ENCODE peak calls at places on chromosomes 16 and 17, in six cellular contexts. R is GM12891, L is A549, K is heart left ventricle, J is GM12878, U is stomach. N is an unnamed sample.

GRCh38 chr17:80861892-80862291 is 129.7 kb upstream of the CHMP6 start:
- DNase-seq in R (no peak), L (peak; percentile 58), K (peak; percentile 49), J (no peak), U (no peak), N (no peak)

GRCh38 chr17:54899721-54900456 is 763 bp upstream of the TOM1L1 start:
- DNase-seq in R (no peak), L (no peak), K (no peak), J (no peak), U (no peak), N (peak; percentile 38)

GRCh38 chr16:50368410-50369132 is at the start of gene BRD7:
- DNase-seq in R (peak; percentile 82), L (peak; percentile 54), K (peak; percentile 67), J (no peak), U (peak; percentile 66), N (peak; percentile 88)

GRCh38 chr17:80220709-80221215 is 535 bp downstream of the SLC26A11 start:
- DNase-seq in R (peak; percentile 52), L (no peak), K (no peak), J (no peak), U (no peak), N (no peak)

GRCh38 chr16:11296706-11297491 is 15.8 kb upstream of the PRM1 start:
- DNase-seq in R (no peak), L (no peak), K (no peak), J (peak; percentile 35), U (peak; percentile 58), N (no peak)

GRCh38 chr17:43334744-43335400 is 63.9 kb upstream of the ARL4D start:
- DNase-seq in R (no peak), L (peak; percentile 33), K (no peak), J (no peak), U (no peak), N (peak; percentile 51)

GRCh38 chr16:11805556-11805955 is 8.5 kb upstream of the ZC3H7A start:
- DNase-seq in R (no peak), L (no peak), K (no peak), J (no peak), U (no peak), N (no peak)

GRCh38 chr16:55502801-55503366 is 6.0 kb upstream of the LPCAT2 start:
- DNase-seq in R (no peak), L (peak; percentile 68), K (peak; percentile 93), J (no peak), U (peak; percentile 97), N (no peak)

GRCh38 chr17:80053102-80053501 is 16.7 kb downstream of the CCDC40 start:
- DNase-seq in R (no peak), L (no peak), K (no peak), J (no peak), U (no peak), N (no peak)

GRCh38 chr16:47499700-47500264 is 38.7 kb downstream of the PHKB start:
- DNase-seq in R (no peak), L (no peak), K (no peak), J (no peak), U (no peak), N (no peak)

GRCh38 chr16:75379339-75379738 is 54.0 kb downstream of the CFDP1 start:
- DNase-seq in R (no peak), L (no peak), K (no peak), J (peak; percentile 33), U (no peak), N (no peak)

GRCh38 chr16:2752850-2753522 is 548 bp downstream of the SRRM2 start:
- DNase-seq in R (peak; percentile 78), L (peak; percentile 90), K (peak; percentile 89), J (no peak), U (peak; percentile 86), N (peak; percentile 94)

GRCh38 chr17:80545499-80545826 is 825 bp downstream of the RPTOR start:
- DNase-seq in R (no peak), L (no peak), K (no peak), J (no peak), U (no peak), N (peak; percentile 68)

GRCh38 chr17:21041753-21042433 is 918 bp downstream of the USP22 start:
- DNase-seq in R (peak; percentile 39), L (peak; percentile 87), K (peak; percentile 91), J (no peak), U (peak; percentile 80), N (peak; percentile 85)

GRCh38 chr17:77433385-77434135 is 292.8 kb downstream of the SEC14L1 start:
- DNase-seq in R (peak; percentile 76), L (no peak), K (peak; percentile 80), J (no peak), U (no peak), N (no peak)

GRCh38 chr16:9238346-9238745 is 146.9 kb downstream of the HAPSTR1 start:
- DNase-seq in R (no peak), L (no peak), K (no peak), J (no peak), U (no peak), N (no peak)

GRCh38 chr16:84137287-84137686 is 7.7 kb downstream of the HSDL1 start:
- DNase-seq in R (no peak), L (no peak), K (no peak), J (no peak), U (no peak), N (no peak)

GRCh38 chr16:27982184-27982583 is 81.3 kb downstream of the GSG1L start:
- DNase-seq in R (no peak), L (peak; percentile 40), K (no peak), J (no peak), U (no peak), N (no peak)

GRCh38 chr16:14378131-14378551 is 251.9 kb downstream of the PARN start:
- DNase-seq in R (no peak), L (peak; percentile 73), K (no peak), J (no peak), U (no peak), N (no peak)

GRCh38 chr16:1372292-1372950 is 20.7 kb downstream of the GNPTG start:
- DNase-seq in R (no peak), L (no peak), K (no peak), J (no peak), U (no peak), N (no peak)

GRCh38 chr16:1375298-1375640 is 23.5 kb downstream of the GNPTG start:
- DNase-seq in R (no peak), L (no peak), K (no peak), J (no peak), U (no peak), N (no peak)

GRCh38 chr16:1375741-1376410 is 24.1 kb downstream of the GNPTG start:
- DNase-seq in R (no peak), L (no peak), K (no peak), J (no peak), U (no peak), N (peak; percentile 53)

GRCh38 chr16:1377406-1378010 is 25.8 kb downstream of the GNPTG start:
- DNase-seq in R (no peak), L (no peak), K (no peak), J (no peak), U (no peak), N (no peak)

DNA sequence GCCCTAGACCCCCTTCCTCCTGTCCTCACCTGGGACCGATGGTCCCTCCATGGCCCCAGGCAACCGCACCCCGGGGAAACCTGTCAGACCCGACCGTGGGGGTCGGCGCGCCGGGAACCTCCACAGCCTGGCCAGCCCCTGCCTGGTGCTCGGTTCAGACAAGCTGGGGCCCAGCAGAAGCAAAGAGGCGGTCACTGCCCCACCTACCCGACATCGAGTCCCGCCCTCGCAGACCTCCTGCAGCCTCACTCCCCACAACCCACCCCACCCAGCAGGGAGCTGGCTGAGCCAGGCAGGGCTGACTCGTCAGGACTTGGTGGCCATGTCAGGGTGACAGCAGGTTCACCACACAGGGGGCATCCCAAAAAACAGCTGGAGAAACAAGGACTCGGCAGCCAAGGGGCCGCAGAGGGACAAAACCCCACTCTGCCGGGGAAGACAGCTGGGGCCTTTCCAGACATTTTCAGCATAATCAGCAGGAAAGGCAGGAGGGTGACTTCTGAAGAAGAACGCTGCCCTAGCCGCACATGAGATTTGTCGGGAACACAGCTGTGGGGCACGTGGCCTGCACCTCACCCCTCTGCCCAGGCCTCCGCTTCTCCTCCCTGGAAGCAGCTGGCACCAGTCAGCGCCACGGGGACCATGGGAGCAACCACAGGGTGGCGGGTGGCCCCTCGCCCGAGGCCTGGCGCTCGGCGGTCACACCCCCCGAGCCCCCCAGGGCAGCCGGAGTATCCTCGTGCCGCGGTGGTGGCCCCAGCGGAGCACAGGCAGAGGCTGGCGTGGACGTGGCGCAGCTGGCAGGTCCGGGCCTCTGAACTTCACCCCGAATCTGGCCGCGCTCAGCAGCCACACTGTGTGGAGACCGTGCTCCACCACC is 22.9 kb downstream of the GNPTG start:
- DNase-seq in R (no peak), L (no peak), K (no peak), J (no peak), U (no peak), N (peak; percentile 77)
- TF ChIP-seq POLR2A in R (no peak), L (no peak), K (no peak), J (no peak), U (no peak), N (no peak)

GRCh38 chr17:65183736-65184135 is 46.6 kb downstream of the RGS9 start:
- DNase-seq in R (no peak), L (peak; percentile 74), K (no peak), J (no peak), U (no peak), N (no peak)

GRCh38 chr17:65185060-65185459 is 47.9 kb downstream of the RGS9 start:
- DNase-seq in R (no peak), L (no peak), K (no peak), J (no peak), U (no peak), N (no peak)

GRCh38 chr17:65184235-65184959 is 47.2 kb downstream of the RGS9 start:
- DNase-seq in R (no peak), L (no peak), K (no peak), J (no peak), U (no peak), N (no peak)

GRCh38 chr17:65181237-65182061 is 44.3 kb downstream of the RGS9 start:
- DNase-seq in R (peak; percentile 45), L (no peak), K (no peak), J (peak; percentile 90), U (no peak), N (no peak)

GRCh38 chr17:65182233-65182632 is 45.1 kb downstream of the RGS9 start:
- DNase-seq in R (no peak), L (no peak), K (no peak), J (peak; percentile 78), U (no peak), N (no peak)
- TF ChIP-seq POLR2A in R (no peak), L (no peak), K (no peak), J (peak; percentile 67), U (no peak), N (no peak)

GRCh38 chr16:67244387-67245188 is 2.7 kb downstream of the FHOD1 start:
- DNase-seq in R (peak; percentile 79), L (peak; percentile 82), K (peak; percentile 88), J (peak; percentile 78), U (peak; percentile 68), N (peak; percentile 33)
- TF ChIP-seq POLR2A in R (no peak), L (no peak), K (peak; percentile 29), J (peak; percentile 77), U (no peak), N (no peak)

GRCh38 chr17:76080934-76081287 is 1.9 kb downstream of the ZACN start:
- DNase-seq in R (no peak), L (no peak), K (no peak), J (no peak), U (no peak), N (no peak)

GRCh38 chr17:76080207-76080933 is 1.4 kb downstream of the ZACN start:
- DNase-seq in R (peak; percentile 22), L (no peak), K (no peak), J (no peak), U (no peak), N (no peak)

GRCh38 chr17:76077582-76078110 is 1.3 kb upstream of the ZACN start:
- DNase-seq in R (peak; percentile 39), L (no peak), K (no peak), J (no peak), U (no peak), N (no peak)

GRCh38 chr17:76079577-76080206 is 710 bp downstream of the ZACN start:
- DNase-seq in R (peak; percentile 21), L (no peak), K (no peak), J (no peak), U (no peak), N (no peak)

GRCh38 chr17:76078859-76079576 is at the start of gene ZACN:
- DNase-seq in R (peak; percentile 20), L (no peak), K (no peak), J (no peak), U (no peak), N (no peak)
- TF ChIP-seq POLR2A in R (no peak), L (no peak), K (no peak), J (peak; percentile 2), U (no peak), N (no peak)

N was measured in erythroblast.